ENCODE peak calls at places on chromosomes 12 and 14, in seven cellular contexts. D is effector memory CD4-positive, alpha-beta T cell; G is CD8-positive, alpha-beta memory T cell; H is left ventricle myocardium inferior; P is adrenal gland; X is stomach; C is psoas muscle. N is an unnamed sample.
A peak's percentile ranks its signal among the peaks of the same experiment; 100 is the strongest.

GRCh38 chr14:24065408-24065807 is 6.0 kb upstream of the CPNE6 start:
- DNase-seq in D (no peak), G (no peak), H (no peak), P (no peak), X (no peak), C (no peak), N (no peak)

GRCh38 chr12:4911316-4911994 is 1.8 kb downstream of the KCNA1 start:
- DNase-seq in D (no peak), G (no peak), H (no peak), P (no peak), X (no peak), C (no peak), N (no peak)

GRCh38 chr14:95207475-95208253 is 50.3 kb upstream of the DICER1 start:
- DNase-seq in D (no peak), G (no peak), H (no peak), P (no peak), X (no peak), C (no peak), N (no peak)

GRCh38 chr12:23084236-23084995 is 459.4 kb downstream of the ETNK1 start:
- DNase-seq in D (no peak), G (no peak), H (no peak), P (no peak), X (no peak), C (no peak), N (no peak)

GRCh38 chr14:33848706-33849454 is 102.0 kb downstream of the EGLN3 start:
- DNase-seq in D (no peak), G (no peak), H (peak; percentile 46), P (peak; percentile 36), X (peak; percentile 78), C (peak; percentile 68), N (peak; percentile 34)

GRCh38 chr12:114291389-114292075 is 114.4 kb downstream of the TBX5 start:
- DNase-seq in D (no peak), G (no peak), H (no peak), P (no peak), X (no peak), C (no peak), N (no peak)

GRCh38 chr14:49134940-49135339 is 451.2 kb downstream of the RPS29 start:
- DNase-seq in D (no peak), G (no peak), H (no peak), P (no peak), X (no peak), C (no peak), N (peak; percentile 12)

GRCh38 chr12:76927170-76927784 is 48.5 kb upstream of the CSRP2 start:
- DNase-seq in D (no peak), G (no peak), H (peak; percentile 18), P (peak; percentile 16), X (peak; percentile 28), C (no peak), N (peak; percentile 51)

GRCh38 chr14:55122441-55122986 is 6.5 kb upstream of the LGALS3 start:
- DNase-seq in D (no peak), G (no peak), H (peak; percentile 76), P (peak; percentile 71), X (peak; percentile 91), C (no peak), N (no peak)

GRCh38 chr14:103690332-103690731 is 24.9 kb downstream of the XRCC3 start:
- DNase-seq in D (no peak), G (no peak), H (no peak), P (no peak), X (no peak), C (no peak), N (no peak)

DNA sequence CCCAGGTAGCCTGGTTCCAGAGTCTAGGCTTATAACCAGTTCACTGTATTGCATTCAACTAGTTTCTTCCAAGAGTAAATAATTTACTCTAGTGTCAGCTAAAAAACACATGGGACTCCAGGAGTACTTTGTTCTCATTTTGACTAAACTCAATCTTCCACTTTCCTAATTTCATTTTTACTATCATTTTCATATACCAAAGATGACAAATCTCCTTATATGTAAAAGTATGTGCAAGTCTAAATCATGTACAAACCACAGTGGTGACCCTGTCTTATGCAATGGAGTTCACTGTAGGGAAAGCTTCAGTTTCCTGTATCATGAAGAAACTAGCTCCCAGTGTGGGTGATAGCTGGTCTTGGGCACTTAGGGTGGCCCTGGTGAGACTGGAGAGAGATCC is 151.5 kb downstream of the HELB start:
- DNase-seq in D (no peak), G (no peak), H (no peak), P (no peak), X (no peak), C (no peak), N (peak; percentile 15)
- H3K4me3 ChIP-seq in D (no peak overlapping the region), G (no peak overlapping the region), H (no peak overlapping the region), P (no peak overlapping the region), X (no peak overlapping the region), C (no peak overlapping the region), N (no peak overlapping the region)

GRCh38 chr12:128708789-128709188 is 115.0 kb downstream of the SLC15A4 start:
- DNase-seq in D (no peak), G (no peak), H (no peak), P (no peak), X (no peak), C (no peak), N (no peak)
- H3K4me3 ChIP-seq in D (no peak overlapping the region), G (no peak overlapping the region), H (no peak overlapping the region), P (no peak overlapping the region), X (no peak overlapping the region), C (no peak overlapping the region), N (no peak overlapping the region)

GRCh38 chr12:1799882-1800645 is 20.3 kb upstream of the LRTM2 start:
- DNase-seq in D (no peak), G (no peak), H (no peak), P (no peak), X (no peak), C (peak; percentile 40), N (no peak)
- H3K4me3 ChIP-seq in D (no peak overlapping the region), G (no peak overlapping the region), H (no peak overlapping the region), P (no peak overlapping the region), X (no peak overlapping the region), C (no peak overlapping the region), N (no peak overlapping the region)

GRCh38 chr14:76918176-76918750 is 92.1 kb downstream of the LRRC74A start:
- DNase-seq in D (no peak), G (no peak), H (peak; percentile 57), P (peak; percentile 80), X (peak; percentile 57), C (peak; percentile 79), N (peak; percentile 67)
- H3K4me3 ChIP-seq in D (no peak overlapping the region), G (no peak overlapping the region), H (peak overlapping the region; percentile 13), P (no peak overlapping the region), X (no peak overlapping the region), C (peak overlapping the region; percentile 3), N (no peak overlapping the region)

DNA sequence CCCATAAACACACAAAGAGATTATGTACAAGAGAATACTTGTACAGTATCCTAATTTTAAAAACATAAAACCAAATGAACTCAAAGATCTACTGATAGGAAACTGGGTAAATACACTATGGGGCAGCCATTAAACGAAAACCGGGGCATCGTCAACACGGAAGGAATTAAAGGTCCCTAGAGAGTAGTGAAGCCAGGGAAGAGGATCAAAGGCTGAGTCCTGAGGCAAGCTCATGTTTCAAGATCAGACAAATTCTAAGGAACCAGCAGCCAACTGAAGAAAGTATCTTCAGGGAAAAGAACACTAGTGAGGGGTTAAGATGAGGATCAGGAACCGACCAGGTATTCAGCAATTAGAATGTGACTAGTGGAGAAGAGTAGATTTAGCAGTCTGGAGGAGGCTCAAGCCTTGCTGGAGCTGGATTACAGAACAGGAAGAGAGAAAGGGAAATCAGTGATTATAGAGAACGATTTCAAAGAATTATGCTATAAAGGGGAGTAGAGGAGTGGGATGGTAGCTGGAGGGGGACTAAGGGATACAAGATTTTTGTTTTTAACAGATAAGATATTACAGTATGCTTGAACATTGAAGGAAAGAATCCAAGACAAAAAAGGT is 23.7 kb downstream of the SEL1L start:
- DNase-seq in D (no peak), G (no peak), H (no peak), P (no peak), X (no peak), C (no peak), N (no peak)
- H3K4me3 ChIP-seq in D (no peak overlapping the region), G (no peak overlapping the region), H (peak overlapping the region; percentile 16), P (no peak overlapping the region), X (no peak overlapping the region), C (peak overlapping the region; percentile 31), N (no peak overlapping the region)

GRCh38 chr14:68103841-68104240 is 284.3 kb downstream of the RAD51B start:
- DNase-seq in D (no peak), G (no peak), H (no peak), P (no peak), X (no peak), C (no peak), N (no peak)

GRCh38 chr14:68097727-68098126 is 278.1 kb downstream of the RAD51B start:
- DNase-seq in D (no peak), G (no peak), H (no peak), P (no peak), X (no peak), C (no peak), N (peak; percentile 2)

GRCh38 chr14:68094158-68094557 is 274.6 kb downstream of the RAD51B start:
- DNase-seq in D (no peak), G (no peak), H (no peak), P (no peak), X (no peak), C (no peak), N (no peak)

GRCh38 chr14:68099348-68100045 is 279.9 kb downstream of the RAD51B start:
- DNase-seq in D (no peak), G (no peak), H (no peak), P (no peak), X (no peak), C (no peak), N (no peak)

GRCh38 chr14:68098834-68099233 is 279.3 kb downstream of the RAD51B start:
- DNase-seq in D (no peak), G (no peak), H (no peak), P (no peak), X (no peak), C (no peak), N (no peak)
- H3K4me3 ChIP-seq in D (no peak overlapping the region), G (no peak overlapping the region), H (no peak overlapping the region), P (no peak overlapping the region), X (no peak overlapping the region), C (no peak overlapping the region), N (no peak overlapping the region)

GRCh38 chr12:68239309-68239708 is 13.7 kb upstream of the IL26 start:
- DNase-seq in D (no peak), G (no peak), H (no peak), P (no peak), X (no peak), C (no peak), N (no peak)

GRCh38 chr12:68236421-68237059 is 10.9 kb upstream of the IL26 start:
- DNase-seq in D (peak; percentile 16), G (peak; percentile 11), H (no peak), P (no peak), X (no peak), C (no peak), N (peak; percentile 64)

GRCh38 chr12:68235576-68235975 is 10.0 kb upstream of the IL26 start:
- DNase-seq in D (no peak), G (no peak), H (no peak), P (no peak), X (no peak), C (no peak), N (no peak)

GRCh38 chr12:68237523-68238070 is 12.0 kb upstream of the IL26 start:
- DNase-seq in D (no peak), G (no peak), H (no peak), P (no peak), X (no peak), C (no peak), N (no peak)

DNA sequence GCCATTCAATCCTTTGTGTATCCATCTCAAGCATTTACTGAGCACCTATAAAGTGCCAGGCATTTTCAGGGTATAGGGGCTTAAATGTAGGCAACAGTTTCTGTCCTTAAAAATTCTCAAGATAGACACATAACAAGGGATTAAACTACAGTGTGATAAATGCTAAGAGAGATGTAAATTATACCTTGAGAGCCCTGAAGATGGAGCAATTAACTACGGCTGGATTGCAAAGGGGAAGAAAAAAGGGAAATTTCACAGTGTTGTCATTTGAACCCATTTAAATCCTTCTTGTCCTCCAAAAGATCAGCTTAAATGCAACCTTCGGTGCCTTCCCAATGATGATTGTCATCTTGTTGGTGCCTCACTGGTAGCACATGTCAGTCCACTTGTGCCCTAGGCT is 11.5 kb upstream of the IL26 start:
- DNase-seq in D (no peak), G (no peak), H (no peak), P (no peak), X (no peak), C (no peak), N (peak; percentile 65)
- H3K4me3 ChIP-seq in D (peak overlapping the region; percentile 46), G (peak overlapping the region; percentile 52), H (peak overlapping the region; percentile 55), P (peak overlapping the region; percentile 45), X (peak overlapping the region; percentile 35), C (peak overlapping the region; percentile 54), N (peak overlapping the region; percentile 66)

N was measured in NB4.